ENCODE peak calls at places on chromosomes 2 and 18, in four cellular contexts. One of them, this sample, is unnamed.

GRCh38 chr18:24277516-24277915 is 120.1 kb downstream of the OSBPL1A start:
- DNase-seq in amygdala: no peak
- DNase-seq in kidney: no peak
- DNase-seq in tibial artery: no peak
- DNase-seq in this sample: no peak

GRCh38 chr2:237569896-237570295 is 3.5 kb downstream of the PRLH start:
- DNase-seq in amygdala: no peak
- DNase-seq in kidney: no peak
- DNase-seq in tibial artery: no peak
- DNase-seq in this sample: no peak

GRCh38 chr2:121377676-121378075 is 92.7 kb upstream of the TFCP2L1 start:
- DNase-seq in kidney: no peak
- DNase-seq in tibial artery: no peak
- DNase-seq in amygdala: no peak
- DNase-seq in this sample: no peak

GRCh38 chr18:77068321-77068841 is 64.2 kb downstream of the MBP start:
- DNase-seq in kidney: no peak
- DNase-seq in amygdala: no peak
- DNase-seq in tibial artery: no peak
- DNase-seq in this sample: no peak

GRCh38 chr2:224836263-224836662 is 120.1 kb upstream of the CCDC195 start:
- DNase-seq in kidney: no peak
- DNase-seq in amygdala: no peak
- DNase-seq in tibial artery: no peak
- DNase-seq in this sample: no peak

GRCh38 chr2:23651187-23651983 is 266.4 kb downstream of the KLHL29 start:
- DNase-seq in amygdala: no peak
- DNase-seq in tibial artery: no peak
- DNase-seq in kidney: no peak
- DNase-seq in this sample: no peak

GRCh38 chr2:27860111-27860510 is 30.1 kb downstream of the RBKS start:
- DNase-seq in tibial artery: no peak
- DNase-seq in amygdala: no peak
- DNase-seq in kidney: no peak
- DNase-seq in this sample: no peak

GRCh38 chr2:178530625-178531142 is 50.4 kb downstream of the PLEKHA3 start:
- DNase-seq in amygdala: no peak
- DNase-seq in tibial artery: no peak
- DNase-seq in kidney: no peak
- DNase-seq in this sample: no peak

GRCh38 chr2:238161291-238162051 is 2.7 kb downstream of the ERFE start:
- DNase-seq in kidney: peak; percentile 65
- DNase-seq in tibial artery: peak; percentile 15
- DNase-seq in amygdala: no peak
- DNase-seq in this sample: no peak

GRCh38 chr2:111617804-111618576 is 266.0 kb downstream of the ANAPC1 start:
- DNase-seq in amygdala: no peak
- DNase-seq in kidney: peak; percentile 82
- DNase-seq in tibial artery: peak; percentile 74
- DNase-seq in this sample: no peak

GRCh38 chr2:238750212-238750904 is 97.5 kb upstream of the TWIST2 start:
- DNase-seq in amygdala: no peak
- DNase-seq in tibial artery: no peak
- DNase-seq in kidney: no peak
- DNase-seq in this sample: no peak

GRCh38 chr2:184597571-184597980 is 753 bp upstream of the ZNF804A start:
- DNase-seq in tibial artery: peak; percentile 21
- DNase-seq in kidney: peak; percentile 36
- DNase-seq in amygdala: no peak
- DNase-seq in this sample: no peak

GRCh38 chr2:142937347-142937746 is 59.9 kb downstream of the KYNU start:
- DNase-seq in tibial artery: no peak
- DNase-seq in amygdala: no peak
- DNase-seq in kidney: no peak
- DNase-seq in this sample: no peak

GRCh38 chr2:230668184-230668938 is 44.3 kb upstream of the CAB39 start:
- DNase-seq in kidney: no peak
- DNase-seq in tibial artery: peak; percentile 61
- DNase-seq in amygdala: no peak
- DNase-seq in this sample: no peak